ENCODE peak calls at places on chromosomes 5 and 9, in nine cellular contexts. X, W, V, F, D, P, A, Y and S are unnamed samples.
A peak's percentile ranks its signal among the peaks of the same experiment; 100 is the strongest.

GRCh38 chr9:27344776-27345175 is 47.8 kb upstream of the EQTN start:
- DNase-seq in F (no peak), W (no peak), P (no peak), D (no peak), V (no peak), X (no peak), Y (no peak), A (no peak), S (no peak)

GRCh38 chr5:136769900-136770684 is 404.7 kb upstream of the TRPC7 start:
- DNase-seq in P (peak; percentile 46), W (no peak), V (peak; percentile 11), Y (no peak), X (peak; percentile 86), D (peak; percentile 44), F (peak; percentile 70), A (peak; percentile 2), S (no peak)

GRCh38 chr9:407255-407654 is 192.6 kb downstream of the DOCK8 start:
- DNase-seq in V (no peak), P (no peak), F (peak; percentile 20), D (no peak), X (peak; percentile 46), Y (no peak), W (no peak), A (no peak), S (no peak)

GRCh38 chr9:80957806-80958205 is 731.5 kb downstream of the TLE1 start:
- DNase-seq in F (no peak), D (no peak), V (no peak), A (no peak), W (no peak), P (no peak), X (no peak), Y (no peak), S (no peak)

GRCh38 chr5:135718151-135718550 is 116.3 kb upstream of the SLC25A48 start:
- DNase-seq in A (no peak), F (peak; percentile 36), D (no peak), P (no peak), X (no peak), Y (no peak), W (no peak), V (no peak), S (no peak)

GRCh38 chr9:91130796-91131318 is 230.9 kb downstream of the AUH start:
- DNase-seq in A (no peak), Y (no peak), V (no peak), F (no peak), P (no peak), D (no peak), X (no peak), W (no peak), S (no peak)

GRCh38 chr5:78545406-78545805 is 103.2 kb downstream of the LHFPL2 start:
- DNase-seq in W (no peak), V (no peak), F (no peak), D (no peak), X (no peak), P (no peak), Y (no peak), A (no peak), S (no peak)

GRCh38 chr5:157252741-157253465 is 13.0 kb upstream of the CYFIP2 start:
- DNase-seq in F (no peak), X (peak; percentile 76), A (peak; percentile 52), P (no peak), W (peak; percentile 4), D (no peak), Y (no peak), V (peak; percentile 96), S (no peak)

GRCh38 chr5:110008131-110008530 is 318.4 kb downstream of the MAN2A1 start:
- DNase-seq in P (no peak), D (no peak), F (no peak), X (no peak), V (no peak), Y (no peak), W (no peak), A (no peak), S (no peak)

GRCh38 chr5:109707531-109707930 is 17.8 kb downstream of the MAN2A1 start:
- DNase-seq in V (no peak), Y (no peak), W (no peak), P (no peak), F (no peak), D (peak; percentile 32), A (no peak), X (no peak), S (no peak)

GRCh38 chr9:78295177-78295575 is 1.7 kb upstream of the PSAT1 start:
- DNase-seq in P (no peak), A (no peak), W (no peak), D (no peak), F (no peak), X (no peak), V (no peak), Y (no peak), S (no peak)

GRCh38 chr9:85884236-85884635 is 56.7 kb upstream of the NAA35 start:
- DNase-seq in X (no peak), D (no peak), V (no peak), A (no peak), W (no peak), Y (no peak), P (no peak), F (peak; percentile 23), S (no peak)

GRCh38 chr5:55159763-55160492 is at the start of gene GPX8:
- DNase-seq in F (peak; percentile 88), A (no peak), V (peak; percentile 57), P (no peak), X (peak; percentile 72), W (no peak), Y (peak; percentile 34), D (peak; percentile 36), S (no peak)

GRCh38 chr5:59393585-59394289 is 499.8 kb downstream of the PDE4D start:
- DNase-seq in A (no peak), V (no peak), P (no peak), W (no peak), D (no peak), F (no peak), Y (no peak), X (no peak), S (no peak)

GRCh38 chr9:89919171-89919681 is 314.4 kb downstream of the GADD45G start:
- DNase-seq in X (peak; percentile 80), Y (no peak), D (peak; percentile 67), W (no peak), F (peak; percentile 34), P (no peak), A (peak; percentile 4), V (peak; percentile 47), S (peak; percentile 72)

GRCh38 chr5:14464661-14465060 is 116.9 kb upstream of the OTULINL start:
- DNase-seq in P (no peak), V (peak; percentile 37), A (no peak), X (no peak), W (no peak), F (no peak), Y (no peak), D (no peak), S (no peak)

DNA sequence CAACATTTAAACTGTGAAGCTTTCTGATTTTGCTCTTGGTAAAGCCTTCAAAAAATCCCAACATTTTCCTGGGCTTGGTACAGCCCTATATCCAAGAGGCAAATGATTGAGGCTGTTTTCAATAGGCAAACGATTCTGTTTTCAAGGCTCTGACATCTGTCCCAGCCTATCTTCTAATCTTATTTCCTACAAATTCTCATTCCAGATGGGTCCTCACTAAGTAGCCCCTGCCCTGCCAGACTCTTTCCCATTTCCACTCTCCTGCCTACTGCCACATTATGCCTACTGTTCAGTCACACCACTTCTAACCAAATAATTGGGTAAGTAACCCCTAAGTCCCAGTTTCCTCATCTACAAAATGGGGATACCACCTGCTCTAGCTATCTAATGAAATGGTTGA is 3.5 kb downstream of the GBA2 start:
- DNase-seq in A (no peak), F (no peak), W (no peak), X (no peak), V (no peak), Y (no peak), P (no peak), D (no peak), S (no peak)
- H3K4me3 ChIP-seq in A (no peak overlapping the region), F (no peak overlapping the region), W (no peak overlapping the region), X (peak overlapping the region; percentile 87), V (peak overlapping the region; percentile 53), Y (no peak overlapping the region), P (peak overlapping the region; percentile 93), D (peak overlapping the region; percentile 67), S (peak overlapping the region; percentile 83)

GRCh38 chr5:93571111-93571977 is 9.7 kb downstream of the NR2F1-AS1 start:
- DNase-seq in W (peak; percentile 46), D (no peak), V (no peak), A (no peak), F (no peak), Y (no peak), X (no peak), P (no peak), S (no peak)
- H3K4me3 ChIP-seq in W (no peak overlapping the region), D (no peak overlapping the region), V (no peak overlapping the region), A (peak overlapping the region; percentile 35), F (no peak overlapping the region), Y (no peak overlapping the region), X (no peak overlapping the region), P (no peak overlapping the region), S (peak overlapping the region; percentile 26)

GRCh38 chr9:113513541-113513940 is 50.0 kb downstream of the RGS3 start:
- DNase-seq in A (no peak), Y (no peak), D (no peak), F (no peak), V (peak; percentile 59), P (no peak), X (no peak), W (no peak), S (no peak)

GRCh38 chr9:113511856-113512761 is 48.6 kb downstream of the RGS3 start:
- DNase-seq in V (peak; percentile 86), P (peak; percentile 66), W (no peak), X (no peak), D (no peak), F (no peak), A (peak; percentile 52), Y (no peak), S (no peak)

GRCh38 chr9:113514061-113514460 is 50.5 kb downstream of the RGS3 start:
- DNase-seq in Y (no peak), D (no peak), A (no peak), F (no peak), X (no peak), W (no peak), V (no peak), P (no peak), S (no peak)

GRCh38 chr9:113514748-113515147 is 51.2 kb downstream of the RGS3 start:
- DNase-seq in D (no peak), X (no peak), F (no peak), A (no peak), V (no peak), Y (no peak), W (no peak), P (no peak), S (no peak)

DNA sequence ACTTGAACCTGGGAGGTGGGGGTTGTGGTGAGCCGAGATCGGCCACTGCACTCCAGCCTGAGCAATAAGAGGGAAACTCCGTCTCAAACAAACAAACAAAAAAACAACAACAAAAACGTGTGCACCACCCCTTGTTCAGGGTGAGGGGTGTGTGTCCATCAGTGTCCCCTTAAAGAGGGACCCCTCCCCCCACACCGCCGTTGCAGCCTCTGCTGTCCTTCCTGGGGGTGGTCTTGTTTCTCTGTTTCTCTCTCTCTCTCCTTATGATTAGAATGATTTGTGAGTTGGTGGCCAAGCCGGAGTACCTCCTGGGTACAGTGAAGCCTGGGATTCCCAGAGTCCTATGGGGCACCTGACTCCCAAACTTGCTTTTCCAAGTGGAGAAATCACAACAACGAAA is 49.6 kb downstream of the RGS3 start:
- DNase-seq in F (no peak), A (no peak), W (no peak), D (no peak), V (no peak), X (no peak), Y (no peak), P (no peak), S (no peak)
- H3K4me3 ChIP-seq in F (no peak overlapping the region), A (no peak overlapping the region), W (no peak overlapping the region), D (no peak overlapping the region), V (peak overlapping the region; percentile 26), X (no peak overlapping the region), Y (no peak overlapping the region), P (no peak overlapping the region), S (no peak overlapping the region)

GRCh38 chr9:107487521-107488399 is 1.8 kb downstream of the KLF4 start:
- DNase-seq in D (peak; percentile 73), Y (peak; percentile 71), V (peak; percentile 26), W (peak; percentile 93), F (peak; percentile 69), X (no peak), P (peak; percentile 90), A (no peak), S (peak; percentile 81)
- H3K4me3 ChIP-seq in D (peak overlapping the region; percentile 56), Y (peak overlapping the region; percentile 64), V (no peak overlapping the region), W (peak overlapping the region; percentile 66), F (peak overlapping the region; percentile 53), X (no peak overlapping the region), P (peak overlapping the region; percentile 59), A (peak overlapping the region; percentile 42), S (peak overlapping the region; percentile 85)